ENCODE peak calls at places on chromosomes 13 and 19, in seven cellular contexts. G is heart right ventricle, R is Peyer's patch, Y is hepatocyte, O is upper lobe of left lung, V is cardiac muscle cell, M is neural progenitor cell. K is an unnamed sample.

GRCh38 chr19:29299416-29300380 is 86.7 kb upstream of the UQCRFS1 start:
- DNase-seq in R (no peak), V (no peak), G (no peak), O (peak; percentile 4), M (no peak), Y (no peak), K (no peak)

GRCh38 chr19:36573948-36574726 is 1.0 kb upstream of the ZNF529 start:
- DNase-seq in G (no peak), O (peak; percentile 23), V (peak; percentile 35), R (no peak), Y (peak; percentile 33), M (no peak), K (no peak)

GRCh38 chr13:48402325-48402962 is 10.5 kb downstream of the LPAR6 start:
- DNase-seq in O (no peak), R (no peak), Y (no peak), V (no peak), M (no peak), G (no peak), K (no peak)

GRCh38 chr19:39413269-39413902 is 917 bp downstream of the PLEKHG2 start:
- DNase-seq in G (peak; percentile 81), Y (peak; percentile 85), O (peak; percentile 37), R (peak; percentile 49), M (peak; percentile 87), V (peak; percentile 80), K (peak; percentile 72)

GRCh38 chr19:36686365-36687213 is 823 bp upstream of the ZNF567 start:
- DNase-seq in Y (peak; percentile 13), O (peak; percentile 25), V (peak; percentile 9), G (peak; percentile 26), M (peak; percentile 19), R (no peak), K (peak; percentile 9)

GRCh38 chr13:98819382-98819781 is 66.9 kb upstream of the SLC15A1 start:
- DNase-seq in G (no peak), M (no peak), Y (no peak), V (no peak), R (no peak), O (no peak), K (no peak)

GRCh38 chr13:36154567-36155231 is 23.5 kb upstream of the DCLK1 start:
- DNase-seq in G (peak; percentile 27), V (no peak), O (no peak), Y (peak; percentile 26), R (no peak), M (peak; percentile 59), K (no peak)

GRCh38 chr19:15820646-15821045 is 5.2 kb upstream of the OR10H1 start:
- DNase-seq in G (no peak), R (no peak), O (no peak), M (no peak), Y (no peak), V (no peak), K (no peak)

GRCh38 chr13:92463134-92463533 is 763.5 kb upstream of the GPC6 start:
- DNase-seq in O (no peak), Y (no peak), G (no peak), R (no peak), V (no peak), M (no peak), K (peak; percentile 35)

GRCh38 chr13:103876571-103876970 is 810.4 kb upstream of the SLC10A2 start:
- DNase-seq in V (no peak), M (no peak), R (no peak), G (no peak), Y (no peak), O (no peak), K (no peak)

GRCh38 chr13:41136396-41137031 is 3.9 kb upstream of the KBTBD6 start:
- DNase-seq in M (no peak), Y (no peak), O (no peak), G (no peak), V (no peak), R (no peak), K (no peak)

GRCh38 chr13:44921931-44922758 is 67.1 kb downstream of the NUFIP1 start:
- DNase-seq in M (no peak), O (peak; percentile 79), V (peak; percentile 95), Y (peak; percentile 65), R (no peak), G (no peak), K (no peak)

GRCh38 chr13:106756446-106756845 is 188.5 kb upstream of the ARGLU1 start:
- DNase-seq in R (no peak), G (peak; percentile 24), M (peak; percentile 84), Y (peak; percentile 26), V (no peak), O (no peak), K (no peak)
- H3K4me1 ChIP-seq in R (no peaks in the 10 kb centered on the region), G (no peaks in the 10 kb centered on the region), M (peaks cover 59% of the 10 kb centered on the region), Y (peaks cover 6% of the 10 kb centered on the region), V (peaks cover 33% of the 10 kb centered on the region), O (no peaks in the 10 kb centered on the region), K (no peaks in the 10 kb centered on the region)

DNA sequence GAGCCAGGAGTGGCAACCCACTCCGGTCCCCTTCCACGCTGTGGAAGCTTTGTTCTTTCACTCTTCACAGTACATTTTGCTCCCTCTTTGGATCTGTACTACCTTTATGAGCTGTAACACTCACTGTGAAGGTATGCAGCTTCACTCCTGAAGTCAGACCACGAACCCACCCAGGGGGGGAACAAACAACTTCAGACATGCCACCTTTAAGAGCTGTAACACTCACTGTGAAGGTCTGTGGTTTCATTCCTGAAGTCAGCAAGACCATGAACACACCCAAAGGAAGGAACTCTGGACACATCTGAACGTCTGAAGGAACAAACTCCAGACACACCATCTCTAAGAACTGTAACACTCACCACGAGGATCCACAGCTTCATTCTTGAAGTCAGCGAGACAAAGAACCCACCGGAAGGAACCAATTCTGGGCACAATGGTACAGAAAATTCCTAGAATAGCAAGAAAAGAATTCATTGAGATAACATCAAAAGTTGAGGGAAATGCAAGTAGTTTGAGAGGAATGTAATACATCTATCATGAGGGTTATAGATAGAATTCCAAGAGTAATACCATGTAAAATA is 1796.6 kb upstream of the MIR17HG start:
- DNase-seq in R (no peak), O (no peak), G (no peak), M (no peak), Y (no peak), V (no peak), K (no peak)
- H3K27ac ChIP-seq in R (no peak overlapping the region), O (no peak overlapping the region), G (no peak overlapping the region), M (no peak overlapping the region), Y (no peak overlapping the region), V (no peak overlapping the region), K (no peak overlapping the region)

DNA sequence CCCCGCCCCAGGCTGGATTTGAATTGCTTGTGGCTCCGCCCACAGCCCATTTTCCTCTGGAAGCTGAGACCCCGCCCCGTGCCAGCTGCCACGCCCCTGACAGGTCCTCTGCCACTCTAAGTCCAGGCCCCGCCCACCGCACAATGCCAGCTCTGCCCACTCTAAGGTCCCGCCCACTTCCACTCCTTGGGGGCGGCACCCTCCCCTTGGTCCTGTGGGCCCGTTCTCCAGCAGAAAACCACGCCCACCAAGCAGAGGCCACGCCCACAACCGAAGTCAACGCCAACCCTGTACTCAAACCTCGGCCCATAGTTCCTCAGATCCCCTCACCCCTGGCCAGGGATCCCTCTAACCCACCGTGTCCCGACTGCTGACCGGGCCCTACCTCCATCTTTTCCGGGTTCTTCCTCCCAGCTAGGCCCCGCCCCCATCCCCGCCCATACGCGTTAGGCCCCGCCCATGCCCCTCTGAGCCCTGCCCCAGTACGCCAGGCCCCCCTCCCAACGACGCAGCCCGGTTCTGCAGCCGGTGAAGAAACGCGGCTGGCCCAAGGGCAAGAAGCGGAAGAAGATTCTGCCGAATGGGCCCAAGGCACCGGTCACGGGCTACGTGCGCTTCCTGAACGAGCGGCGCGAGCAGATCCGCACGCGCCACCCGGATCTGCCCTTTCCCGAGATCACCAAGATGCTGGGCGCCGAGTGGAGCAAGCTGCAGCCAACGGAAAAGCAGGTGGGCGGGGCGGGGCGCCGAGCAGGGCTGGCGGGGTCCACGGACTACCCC is 1.3 kb downstream of the HMG20B start:
- DNase-seq in R (peak; percentile 81), V (peak; percentile 95), G (peak; percentile 85), Y (peak; percentile 93), M (peak; percentile 98), O (peak; percentile 99), K (peak; percentile 76)
- H3K4me3 ChIP-seq in R (peak overlapping the region; percentile 68), V (peak overlapping the region; percentile 87), G (peak overlapping the region; percentile 86), Y (peak overlapping the region; percentile 32), M (peak overlapping the region; percentile 95), O (peak overlapping the region; percentile 91), K (peak overlapping the region; percentile 83)

DNA sequence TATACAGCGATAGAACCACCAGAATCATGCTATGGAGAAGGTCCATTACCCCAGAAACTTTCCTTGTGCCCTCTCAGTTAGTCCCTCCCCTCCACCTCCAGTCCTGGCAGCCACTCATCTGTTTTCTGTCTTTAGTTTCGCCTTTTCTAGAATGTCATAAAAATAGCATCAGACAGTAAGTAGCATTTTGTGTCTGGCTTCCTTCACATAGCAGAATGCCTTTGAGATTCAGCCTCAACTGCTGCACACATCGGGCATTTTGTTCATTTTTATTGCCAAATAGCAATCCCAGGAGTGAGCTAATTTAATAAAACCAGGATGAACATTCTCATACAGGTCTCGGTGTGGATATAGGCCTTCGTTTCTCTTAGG is 110.4 kb downstream of the COL4A2 start:
- DNase-seq in Y (no peak), R (no peak), G (no peak), V (no peak), O (no peak), M (no peak), K (no peak)
- H3K4me1 ChIP-seq in Y (peaks cover 23% of the 10 kb centered on the region), R (peaks cover 23% of the 10 kb centered on the region), G (peaks cover 91% of the 10 kb centered on the region), V (peaks cover 38% of the 10 kb centered on the region), O (peaks cover 50% of the 10 kb centered on the region), M (no peaks in the 10 kb centered on the region), K (peaks cover 2% of the 10 kb centered on the region)

DNA sequence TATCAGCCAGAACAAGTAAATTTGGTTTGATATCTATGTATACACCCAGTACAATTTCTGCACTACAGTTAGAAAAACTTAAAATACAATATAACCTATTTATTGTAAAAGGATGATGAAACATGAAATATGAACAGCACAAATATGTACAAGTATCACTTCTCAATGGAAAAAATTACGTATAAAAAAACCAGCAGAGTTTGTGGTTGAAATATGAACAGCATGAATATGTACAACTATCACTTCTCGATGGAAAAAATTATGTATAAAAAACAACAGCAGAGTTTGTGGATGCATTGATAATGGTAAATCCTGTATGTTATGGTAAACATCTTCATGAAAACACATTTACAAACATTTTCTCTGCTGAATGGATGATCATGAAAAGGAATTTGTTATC is 32.4 kb upstream of the CEACAM21 start:
- DNase-seq in Y (no peak), O (no peak), G (no peak), M (no peak), R (no peak), V (no peak), K (no peak)
- H3K27ac ChIP-seq in Y (no peak overlapping the region), O (no peak overlapping the region), G (no peak overlapping the region), M (no peak overlapping the region), R (peak overlapping the region; percentile 82), V (no peak overlapping the region), K (no peak overlapping the region)